ENCODE peak calls at places on chromosomes 5 and 9, in four cellular contexts. Q, D, T and I are unnamed samples.

GRCh38 chr5:143648696-143649095 is 163.3 kb upstream of the HMHB1 start:
- DNase-seq in Q (no peak), D (no peak), T (no peak), I (no peak)

GRCh38 chr5:17061973-17062470 is 125.9 kb upstream of the MYO10 start:
- DNase-seq in Q (no peak), D (no peak), T (no peak), I (no peak)

GRCh38 chr9:70428781-70429180 is 14.3 kb upstream of the KLF9 start:
- DNase-seq in Q (no peak), D (no peak), T (no peak), I (no peak)

GRCh38 chr5:113776832-113777525 is 263.5 kb downstream of the YTHDC2 start:
- DNase-seq in Q (no peak), D (no peak), T (no peak), I (no peak)

GRCh38 chr9:117354252-117354847 is 60.5 kb downstream of the ASTN2 start:
- DNase-seq in Q (no peak), D (no peak), T (no peak), I (no peak)

GRCh38 chr9:75998107-75998780 is 107.8 kb downstream of the PCSK5 start:
- DNase-seq in Q (no peak), D (no peak), T (no peak), I (no peak)

GRCh38 chr5:32325067-32325466 is 12.3 kb upstream of the MTMR12 start:
- DNase-seq in Q (no peak), D (no peak), T (no peak), I (no peak)

GRCh38 chr9:120989065-120989464 is 61.0 kb downstream of the C5 start:
- DNase-seq in Q (no peak), D (no peak), T (no peak), I (no peak)

GRCh38 chr9:38384990-38385848 is 7.3 kb upstream of the ALDH1B1 start:
- DNase-seq in Q (no peak), D (no peak), T (no peak), I (no peak)

GRCh38 chr9:82423700-82424099 is 435.1 kb downstream of the SPATA31D1 start:
- DNase-seq in Q (no peak), D (no peak), T (no peak), I (no peak)

GRCh38 chr5:112412370-112412769 is 6.7 kb downstream of the EPB41L4A start:
- DNase-seq in Q (no peak), D (no peak), T (no peak), I (no peak)

GRCh38 chr9:104961238-104961637 is 33.3 kb upstream of the ABCA1 start:
- DNase-seq in Q (peak; percentile 12), D (no peak), T (peak; percentile 13), I (no peak)

GRCh38 chr5:611731-612486 is at the start of gene CEP72:
- DNase-seq in Q (peak; percentile 97), D (peak; percentile 90), T (peak; percentile 92), I (no peak)

GRCh38 chr9:124264812-124265211 is 7.1 kb downstream of the NEK6 start:
- DNase-seq in Q (no peak), D (no peak), T (no peak), I (no peak)

GRCh38 chr5:80701597-80701996 is 46.8 kb upstream of the DHFR start:
- DNase-seq in Q (no peak), D (no peak), T (no peak), I (no peak)

GRCh38 chr5:27220752-27221151 is 182.4 kb upstream of the CDH9 start:
- DNase-seq in Q (no peak), D (no peak), T (no peak), I (no peak)

GRCh38 chr9:92654481-92655301 is 15.2 kb downstream of the IPPK start:
- DNase-seq in Q (no peak), D (no peak), T (no peak), I (no peak)

GRCh38 chr5:54301215-54301614 is 9.2 kb downstream of the ARL15 start:
- DNase-seq in Q (no peak), D (no peak), T (no peak), I (no peak)

GRCh38 chr9:115379719-115380118 is 261.8 kb upstream of the TNC start:
- DNase-seq in Q (no peak), D (no peak), T (no peak), I (no peak)

GRCh38 chr5:85375525-85375924 is 990.8 kb upstream of the EDIL3 start:
- DNase-seq in Q (no peak), D (no peak), T (no peak), I (no peak)

GRCh38 chr5:79495311-79495710 is 18.6 kb downstream of the HOMER1 start:
- DNase-seq in Q (no peak), D (no peak), T (no peak), I (no peak)